ENCODE peak calls at places on chromosomes 11 and 22, in ten cellular contexts. Q is stimulated activated naive CD4-positive, alpha-beta T cell treated with Interleukin-2 at 50 U/mL for 16 hours; F is GM13976; U is GM03348; B is ELR; W is dermis microvascular lymphatic vessel endothelial cell; Y is NCI-H510A treated with DMSO at 0.1 percent for 48 hours; X is KG1; R is Right ventricle myocardium superior; D is stimulated activated CD8-positive, alpha-beta memory T cell treated with anti-CD3 and anti-CD28 coated beads, Interleukin-15, amount 100 ng/mL, for 24 hours. N is an unnamed sample.

GRCh38 chr11:61780581-61781162 is 11.7 kb downstream of the TMEM258 start:
- DNase-seq in Q (no peak), F (no peak), U (no peak), B (no peak), W (no peak), Y (no peak), X (no peak), R (no peak), D (no peak), N (no peak)

GRCh38 chr11:120344302-120345004 is 8.2 kb downstream of the ARHGEF12 start:
- DNase-seq in Q (no peak), F (peak), U (peak), B (peak), W (peak), Y (peak), X (peak), R (no peak), D (no peak), N (peak)

GRCh38 chr11:93529707-93530467 is 13.3 kb downstream of the SMCO4 start:
- DNase-seq in Q (no peak), F (no peak), U (peak), B (no peak), W (no peak), Y (no peak), X (no peak), R (peak), D (no peak), N (peak)

GRCh38 chr11:109729761-109730160 is 307.8 kb downstream of the C11orf87 start:
- DNase-seq in Q (no peak), F (no peak), U (no peak), B (no peak), W (no peak), Y (peak), X (no peak), R (no peak), D (no peak), N (no peak)

GRCh38 chr22:30538280-30538679 is 8.3 kb downstream of the SEC14L6 start:
- DNase-seq in Q (no peak), F (no peak), U (no peak), B (peak), W (no peak), Y (no peak), X (no peak), R (no peak), D (no peak), N (peak)

GRCh38 chr11:78022397-78023396 is at the start of gene KCTD14:
- DNase-seq in Q (no peak), F (no peak), U (peak), B (peak), W (peak), Y (peak), X (no peak), R (peak), D (no peak), N (no peak)

GRCh38 chr11:92703431-92703830 is 266.0 kb upstream of the MTNR1B start:
- DNase-seq in Q (no peak), F (no peak), U (peak), B (peak), W (no peak), Y (no peak), X (no peak), R (no peak), D (no peak), N (no peak)

GRCh38 chr11:128867277-128867676 is at the start of gene KCNJ1:
- DNase-seq in Q (no peak), F (no peak), U (no peak), B (no peak), W (no peak), Y (peak), X (no peak), R (no peak), D (no peak), N (no peak)

GRCh38 chr11:132994038-132994502 is 538.2 kb downstream of the OPCML start:
- DNase-seq in Q (no peak), F (no peak), U (peak), B (no peak), W (no peak), Y (peak), X (no peak), R (no peak), D (no peak), N (no peak)

GRCh38 chr11:134207538-134208239 is 16.1 kb downstream of the NCAPD3 start:
- DNase-seq in Q (peak), F (no peak), U (no peak), B (peak), W (peak), Y (no peak), X (no peak), R (peak), D (peak), N (peak)

N was measured in LHCN-M2.